ENCODE peak calls at places on chromosomes 12 and 14, in four cellular contexts. O is effector memory CD4-positive, alpha-beta T cell; C is NCI-H2227 treated with DMSO at 0.1 percent for 48 hours; L is AG09319. Q is an unnamed sample.

GRCh38 chr14:67653651-67654280 is 20.7 kb downstream of the VTI1B start:
- DNase-seq in O (no peak), C (no peak), L (peak; percentile 59), Q (no peak)

GRCh38 chr12:1666685-1667162 is 24.1 kb upstream of the ADIPOR2 start:
- DNase-seq in O (no peak), C (no peak), L (no peak), Q (peak; percentile 79)

GRCh38 chr12:131836714-131837397 is 8.7 kb downstream of the MMP17 start:
- DNase-seq in O (no peak), C (no peak), L (no peak), Q (no peak)

GRCh38 chr14:37622231-37622923 is 26.9 kb downstream of the TTC6 start:
- DNase-seq in O (no peak), C (no peak), L (no peak), Q (no peak)

GRCh38 chr14:50666772-50667490 is 1.2 kb downstream of the SAV1 start:
- DNase-seq in O (no peak), C (no peak), L (peak; percentile 30), Q (peak; percentile 75)

GRCh38 chr12:95959107-95959506 is 16.0 kb downstream of the AMDHD1 start:
- DNase-seq in O (no peak), C (no peak), L (no peak), Q (no peak)

GRCh38 chr12:78580296-78580695 is 284.3 kb upstream of the SYT1 start:
- DNase-seq in O (no peak), C (no peak), L (no peak), Q (no peak)

GRCh38 chr12:28027328-28027727 is 54.8 kb upstream of the PTHLH start:
- DNase-seq in O (no peak), C (no peak), L (no peak), Q (peak; percentile 10)

GRCh38 chr12:31118347-31118830 is 44.7 kb downstream of the DDX11 start:
- DNase-seq in O (no peak), C (no peak), L (no peak), Q (peak; percentile 17)

GRCh38 chr12:22256076-22256475 is 78.4 kb downstream of the ST8SIA1 start:
- DNase-seq in O (no peak), C (no peak), L (no peak), Q (no peak)

GRCh38 chr12:53780323-53780722 is 28.5 kb upstream of the CISTR start:
- DNase-seq in O (no peak), C (no peak), L (no peak), Q (no peak)

GRCh38 chr12:51905507-51906438 is 1.5 kb upstream of the ACVRL1 start:
- DNase-seq in O (no peak), C (peak; percentile 24), L (peak; percentile 42), Q (peak; percentile 66)